ENCODE peak calls at places on chromosomes 6 and 20, in six cellular contexts. One of them, this sample, is unnamed.

GRCh38 chr20:57601211-57601570 is 19.0 kb downstream of the ZBP1 start:
- DNase-seq in stimulated activated naive B cell treated with anti-CD40 and anti-IgM and Interleukin-4, amounts not matched to agents 10 μg/mL and 1 μg/mL and 100 μg/mL, for 72 hours: no peak
- DNase-seq in AG04450: no peak
- DNase-seq in AG09319: no peak
- DNase-seq in central memory CD4-positive, alpha-beta T cell: no peak
- DNase-seq in activated CD4-positive, alpha-beta T cell treated with anti-CD3 and anti-CD28 coated beads for 24 hours: no peak
- DNase-seq in this sample: no peak

GRCh38 chr20:20795721-20796120 is 83.3 kb upstream of the RALGAPA2 start:
- DNase-seq in stimulated activated naive B cell treated with anti-CD40 and anti-IgM and Interleukin-4, amounts not matched to agents 10 μg/mL and 1 μg/mL and 100 μg/mL, for 72 hours: no peak
- DNase-seq in AG04450: no peak
- DNase-seq in AG09319: no peak
- DNase-seq in central memory CD4-positive, alpha-beta T cell: no peak
- DNase-seq in activated CD4-positive, alpha-beta T cell treated with anti-CD3 and anti-CD28 coated beads for 24 hours: no peak
- DNase-seq in this sample: no peak

GRCh38 chr20:32995802-32996201 is 8.4 kb downstream of the SUN5 start:
- DNase-seq in stimulated activated naive B cell treated with anti-CD40 and anti-IgM and Interleukin-4, amounts not matched to agents 10 μg/mL and 1 μg/mL and 100 μg/mL, for 72 hours: no peak
- DNase-seq in AG04450: no peak
- DNase-seq in AG09319: no peak
- DNase-seq in central memory CD4-positive, alpha-beta T cell: no peak
- DNase-seq in activated CD4-positive, alpha-beta T cell treated with anti-CD3 and anti-CD28 coated beads for 24 hours: no peak
- DNase-seq in this sample: no peak

GRCh38 chr6:134372603-134373281 is 54.8 kb upstream of the SGK1 start:
- DNase-seq in stimulated activated naive B cell treated with anti-CD40 and anti-IgM and Interleukin-4, amounts not matched to agents 10 μg/mL and 1 μg/mL and 100 μg/mL, for 72 hours: no peak
- DNase-seq in AG04450: no peak
- DNase-seq in AG09319: peak
- DNase-seq in central memory CD4-positive, alpha-beta T cell: peak
- DNase-seq in activated CD4-positive, alpha-beta T cell treated with anti-CD3 and anti-CD28 coated beads for 24 hours: no peak
- DNase-seq in this sample: no peak

GRCh38 chr6:122116105-122116504 is 283.3 kb upstream of the HSF2 start:
- DNase-seq in stimulated activated naive B cell treated with anti-CD40 and anti-IgM and Interleukin-4, amounts not matched to agents 10 μg/mL and 1 μg/mL and 100 μg/mL, for 72 hours: no peak
- DNase-seq in AG04450: no peak
- DNase-seq in AG09319: peak
- DNase-seq in central memory CD4-positive, alpha-beta T cell: no peak
- DNase-seq in activated CD4-positive, alpha-beta T cell treated with anti-CD3 and anti-CD28 coated beads for 24 hours: no peak
- DNase-seq in this sample: no peak

GRCh38 chr6:18920701-18921100 is 533.6 kb downstream of the RNF144B start:
- DNase-seq in stimulated activated naive B cell treated with anti-CD40 and anti-IgM and Interleukin-4, amounts not matched to agents 10 μg/mL and 1 μg/mL and 100 μg/mL, for 72 hours: no peak
- DNase-seq in AG04450: no peak
- DNase-seq in AG09319: no peak
- DNase-seq in central memory CD4-positive, alpha-beta T cell: no peak
- DNase-seq in activated CD4-positive, alpha-beta T cell treated with anti-CD3 and anti-CD28 coated beads for 24 hours: no peak
- DNase-seq in this sample: no peak

GRCh38 chr6:46909371-46909770 is 12.4 kb downstream of the ADGRF5 start:
- DNase-seq in stimulated activated naive B cell treated with anti-CD40 and anti-IgM and Interleukin-4, amounts not matched to agents 10 μg/mL and 1 μg/mL and 100 μg/mL, for 72 hours: no peak
- DNase-seq in AG04450: no peak
- DNase-seq in AG09319: no peak
- DNase-seq in central memory CD4-positive, alpha-beta T cell: no peak
- DNase-seq in activated CD4-positive, alpha-beta T cell treated with anti-CD3 and anti-CD28 coated beads for 24 hours: no peak
- DNase-seq in this sample: no peak

GRCh38 chr20:62168061-62168460 is 14.8 kb upstream of the MTG2 start:
- DNase-seq in stimulated activated naive B cell treated with anti-CD40 and anti-IgM and Interleukin-4, amounts not matched to agents 10 μg/mL and 1 μg/mL and 100 μg/mL, for 72 hours: no peak
- DNase-seq in AG04450: no peak
- DNase-seq in AG09319: no peak
- DNase-seq in central memory CD4-positive, alpha-beta T cell: no peak
- DNase-seq in activated CD4-positive, alpha-beta T cell treated with anti-CD3 and anti-CD28 coated beads for 24 hours: no peak
- DNase-seq in this sample: peak

GRCh38 chr20:50540620-50541605 is 30.7 kb downstream of the PTPN1 start:
- DNase-seq in stimulated activated naive B cell treated with anti-CD40 and anti-IgM and Interleukin-4, amounts not matched to agents 10 μg/mL and 1 μg/mL and 100 μg/mL, for 72 hours: no peak
- DNase-seq in AG04450: peak
- DNase-seq in AG09319: no peak
- DNase-seq in central memory CD4-positive, alpha-beta T cell: no peak
- DNase-seq in activated CD4-positive, alpha-beta T cell treated with anti-CD3 and anti-CD28 coated beads for 24 hours: no peak
- DNase-seq in this sample: no peak

GRCh38 chr6:63740709-63741108 is 105.1 kb downstream of the PHF3 start:
- DNase-seq in stimulated activated naive B cell treated with anti-CD40 and anti-IgM and Interleukin-4, amounts not matched to agents 10 μg/mL and 1 μg/mL and 100 μg/mL, for 72 hours: no peak
- DNase-seq in AG04450: peak
- DNase-seq in AG09319: peak
- DNase-seq in central memory CD4-positive, alpha-beta T cell: no peak
- DNase-seq in activated CD4-positive, alpha-beta T cell treated with anti-CD3 and anti-CD28 coated beads for 24 hours: no peak
- DNase-seq in this sample: no peak

GRCh38 chr20:41004561-41005360 is 23.9 kb upstream of the TOP1 start:
- DNase-seq in stimulated activated naive B cell treated with anti-CD40 and anti-IgM and Interleukin-4, amounts not matched to agents 10 μg/mL and 1 μg/mL and 100 μg/mL, for 72 hours: no peak
- DNase-seq in AG04450: no peak
- DNase-seq in AG09319: no peak
- DNase-seq in central memory CD4-positive, alpha-beta T cell: no peak
- DNase-seq in activated CD4-positive, alpha-beta T cell treated with anti-CD3 and anti-CD28 coated beads for 24 hours: peak
- DNase-seq in this sample: no peak

GRCh38 chr20:35320396-35321126 is 28.3 kb upstream of the FAM83C start:
- DNase-seq in stimulated activated naive B cell treated with anti-CD40 and anti-IgM and Interleukin-4, amounts not matched to agents 10 μg/mL and 1 μg/mL and 100 μg/mL, for 72 hours: no peak
- DNase-seq in AG04450: no peak
- DNase-seq in AG09319: no peak
- DNase-seq in central memory CD4-positive, alpha-beta T cell: no peak
- DNase-seq in activated CD4-positive, alpha-beta T cell treated with anti-CD3 and anti-CD28 coated beads for 24 hours: no peak
- DNase-seq in this sample: no peak

GRCh38 chr6:51633424-51633823 is 454.0 kb downstream of the PKHD1 start:
- DNase-seq in stimulated activated naive B cell treated with anti-CD40 and anti-IgM and Interleukin-4, amounts not matched to agents 10 μg/mL and 1 μg/mL and 100 μg/mL, for 72 hours: no peak
- DNase-seq in AG04450: no peak
- DNase-seq in AG09319: no peak
- DNase-seq in central memory CD4-positive, alpha-beta T cell: no peak
- DNase-seq in activated CD4-positive, alpha-beta T cell treated with anti-CD3 and anti-CD28 coated beads for 24 hours: no peak
- DNase-seq in this sample: no peak

GRCh38 chr20:34549291-34549928 is 9.1 kb upstream of the MAP1LC3A start:
- DNase-seq in stimulated activated naive B cell treated with anti-CD40 and anti-IgM and Interleukin-4, amounts not matched to agents 10 μg/mL and 1 μg/mL and 100 μg/mL, for 72 hours: no peak
- DNase-seq in AG04450: no peak
- DNase-seq in AG09319: no peak
- DNase-seq in central memory CD4-positive, alpha-beta T cell: no peak
- DNase-seq in activated CD4-positive, alpha-beta T cell treated with anti-CD3 and anti-CD28 coated beads for 24 hours: no peak
- DNase-seq in this sample: no peak

GRCh38 chr6:69835414-69836179 is 30.8 kb upstream of the COL19A1 start:
- DNase-seq in stimulated activated naive B cell treated with anti-CD40 and anti-IgM and Interleukin-4, amounts not matched to agents 10 μg/mL and 1 μg/mL and 100 μg/mL, for 72 hours: no peak
- DNase-seq in AG04450: peak
- DNase-seq in AG09319: peak
- DNase-seq in central memory CD4-positive, alpha-beta T cell: peak
- DNase-seq in activated CD4-positive, alpha-beta T cell treated with anti-CD3 and anti-CD28 coated beads for 24 hours: no peak
- DNase-seq in this sample: peak

GRCh38 chr6:2940010-2940850 is 31.1 kb downstream of the SERPINB6 start:
- DNase-seq in stimulated activated naive B cell treated with anti-CD40 and anti-IgM and Interleukin-4, amounts not matched to agents 10 μg/mL and 1 μg/mL and 100 μg/mL, for 72 hours: peak
- DNase-seq in AG04450: no peak
- DNase-seq in AG09319: no peak
- DNase-seq in central memory CD4-positive, alpha-beta T cell: peak
- DNase-seq in activated CD4-positive, alpha-beta T cell treated with anti-CD3 and anti-CD28 coated beads for 24 hours: peak
- DNase-seq in this sample: peak

GRCh38 chr6:39296745-39297640 is 17.2 kb downstream of the KCNK17 start:
- DNase-seq in stimulated activated naive B cell treated with anti-CD40 and anti-IgM and Interleukin-4, amounts not matched to agents 10 μg/mL and 1 μg/mL and 100 μg/mL, for 72 hours: no peak
- DNase-seq in AG04450: no peak
- DNase-seq in AG09319: no peak
- DNase-seq in central memory CD4-positive, alpha-beta T cell: no peak
- DNase-seq in activated CD4-positive, alpha-beta T cell treated with anti-CD3 and anti-CD28 coated beads for 24 hours: no peak
- DNase-seq in this sample: no peak

GRCh38 chr20:20463933-20464374 is 96.0 kb downstream of the INSM1 start:
- DNase-seq in stimulated activated naive B cell treated with anti-CD40 and anti-IgM and Interleukin-4, amounts not matched to agents 10 μg/mL and 1 μg/mL and 100 μg/mL, for 72 hours: peak
- DNase-seq in AG04450: no peak
- DNase-seq in AG09319: no peak
- DNase-seq in central memory CD4-positive, alpha-beta T cell: no peak
- DNase-seq in activated CD4-positive, alpha-beta T cell treated with anti-CD3 and anti-CD28 coated beads for 24 hours: no peak
- DNase-seq in this sample: no peak

GRCh38 chr6:42555477-42556457 is 8.1 kb upstream of the UBR2 start:
- DNase-seq in stimulated activated naive B cell treated with anti-CD40 and anti-IgM and Interleukin-4, amounts not matched to agents 10 μg/mL and 1 μg/mL and 100 μg/mL, for 72 hours: no peak
- DNase-seq in AG04450: no peak
- DNase-seq in AG09319: no peak
- DNase-seq in central memory CD4-positive, alpha-beta T cell: peak
- DNase-seq in activated CD4-positive, alpha-beta T cell treated with anti-CD3 and anti-CD28 coated beads for 24 hours: no peak
- DNase-seq in this sample: peak

GRCh38 chr6:42177514-42178364 is 4.6 kb downstream of the GUCA1A start:
- DNase-seq in stimulated activated naive B cell treated with anti-CD40 and anti-IgM and Interleukin-4, amounts not matched to agents 10 μg/mL and 1 μg/mL and 100 μg/mL, for 72 hours: no peak
- DNase-seq in AG04450: no peak
- DNase-seq in AG09319: no peak
- DNase-seq in central memory CD4-positive, alpha-beta T cell: no peak
- DNase-seq in activated CD4-positive, alpha-beta T cell treated with anti-CD3 and anti-CD28 coated beads for 24 hours: no peak
- DNase-seq in this sample: no peak

GRCh38 chr20:63177785-63178444 is 38.0 kb downstream of the YTHDF1 start:
- DNase-seq in stimulated activated naive B cell treated with anti-CD40 and anti-IgM and Interleukin-4, amounts not matched to agents 10 μg/mL and 1 μg/mL and 100 μg/mL, for 72 hours: no peak
- DNase-seq in AG04450: no peak
- DNase-seq in AG09319: no peak
- DNase-seq in central memory CD4-positive, alpha-beta T cell: no peak
- DNase-seq in activated CD4-positive, alpha-beta T cell treated with anti-CD3 and anti-CD28 coated beads for 24 hours: no peak
- DNase-seq in this sample: no peak

GRCh38 chr6:45422541-45423110 is 44.9 kb upstream of the SUPT3H start:
- DNase-seq in stimulated activated naive B cell treated with anti-CD40 and anti-IgM and Interleukin-4, amounts not matched to agents 10 μg/mL and 1 μg/mL and 100 μg/mL, for 72 hours: peak
- DNase-seq in AG04450: no peak
- DNase-seq in AG09319: no peak
- DNase-seq in central memory CD4-positive, alpha-beta T cell: peak
- DNase-seq in activated CD4-positive, alpha-beta T cell treated with anti-CD3 and anti-CD28 coated beads for 24 hours: peak
- DNase-seq in this sample: no peak

GRCh38 chr6:54053893-54054391 is 57.3 kb upstream of the MLIP start:
- DNase-seq in stimulated activated naive B cell treated with anti-CD40 and anti-IgM and Interleukin-4, amounts not matched to agents 10 μg/mL and 1 μg/mL and 100 μg/mL, for 72 hours: no peak
- DNase-seq in AG04450: peak
- DNase-seq in AG09319: peak
- DNase-seq in central memory CD4-positive, alpha-beta T cell: no peak
- DNase-seq in activated CD4-positive, alpha-beta T cell treated with anti-CD3 and anti-CD28 coated beads for 24 hours: no peak
- DNase-seq in this sample: no peak

GRCh38 chr6:170087946-170088348 is 202.9 kb downstream of the DLL1 start:
- DNase-seq in stimulated activated naive B cell treated with anti-CD40 and anti-IgM and Interleukin-4, amounts not matched to agents 10 μg/mL and 1 μg/mL and 100 μg/mL, for 72 hours: peak
- DNase-seq in AG04450: no peak
- DNase-seq in AG09319: no peak
- DNase-seq in central memory CD4-positive, alpha-beta T cell: peak
- DNase-seq in activated CD4-positive, alpha-beta T cell treated with anti-CD3 and anti-CD28 coated beads for 24 hours: peak
- DNase-seq in this sample: peak

GRCh38 chr6:154555075-154555677 is 44.7 kb upstream of the CNKSR3 start:
- DNase-seq in stimulated activated naive B cell treated with anti-CD40 and anti-IgM and Interleukin-4, amounts not matched to agents 10 μg/mL and 1 μg/mL and 100 μg/mL, for 72 hours: no peak
- DNase-seq in AG04450: no peak
- DNase-seq in AG09319: no peak
- DNase-seq in central memory CD4-positive, alpha-beta T cell: no peak
- DNase-seq in activated CD4-positive, alpha-beta T cell treated with anti-CD3 and anti-CD28 coated beads for 24 hours: no peak
- DNase-seq in this sample: no peak

GRCh38 chr20:38498909-38499308 is 26.3 kb downstream of the RALGAPB start:
- DNase-seq in stimulated activated naive B cell treated with anti-CD40 and anti-IgM and Interleukin-4, amounts not matched to agents 10 μg/mL and 1 μg/mL and 100 μg/mL, for 72 hours: no peak
- DNase-seq in AG04450: no peak
- DNase-seq in AG09319: no peak
- DNase-seq in central memory CD4-positive, alpha-beta T cell: no peak
- DNase-seq in activated CD4-positive, alpha-beta T cell treated with anti-CD3 and anti-CD28 coated beads for 24 hours: no peak
- DNase-seq in this sample: no peak

This sample was measured in Jurkat, Clone E6-1.